ENCODE peak calls at places on chromosomes 12 and 14, in four cellular contexts. N is GM19239; A is effector memory CD4-positive, alpha-beta T cell; C is LoVo. F is an unnamed sample.

GRCh38 chr14:54169254-54169924 is 212.8 kb upstream of the BMP4 start:
- DNase-seq in N (no peak), A (no peak), C (peak), F (peak)

GRCh38 chr14:49218436-49219092 is 367.6 kb downstream of the RPS29 start:
- DNase-seq in N (no peak), A (no peak), C (no peak), F (no peak)

GRCh38 chr12:56078427-56078826 is 1.5 kb upstream of the ERBB3 start:
- DNase-seq in N (no peak), A (no peak), C (no peak), F (no peak)

GRCh38 chr12:22993639-22994038 is 368.7 kb downstream of the ETNK1 start:
- DNase-seq in N (no peak), A (no peak), C (no peak), F (no peak)

GRCh38 chr12:45638386-45638785 is 91.1 kb upstream of the ARID2 start:
- DNase-seq in N (no peak), A (no peak), C (no peak), F (no peak)

GRCh38 chr12:95633049-95633545 is 81.8 kb upstream of the USP44 start:
- DNase-seq in N (no peak), A (no peak), C (peak), F (peak)

GRCh38 chr14:57390806-57391562 is 598 bp downstream of the NAA30 start:
- DNase-seq in N (peak), A (peak), C (peak), F (no peak)

GRCh38 chr12:16359512-16360491 is 12.4 kb downstream of the MGST1 start:
- DNase-seq in N (no peak), A (no peak), C (peak), F (peak)

GRCh38 chr14:95402612-95403011 is 82.9 kb upstream of the CLMN start:
- DNase-seq in N (no peak), A (no peak), C (no peak), F (no peak)

GRCh38 chr14:102528441-102529170 is 19.0 kb upstream of the ANKRD9 start:
- DNase-seq in N (no peak), A (no peak), C (no peak), F (no peak)

GRCh38 chr14:95480109-95480886 is 36.2 kb downstream of the SYNE3 start:
- DNase-seq in N (no peak), A (peak), C (peak), F (no peak)

GRCh38 chr14:65366802-65367570 is 45.5 kb upstream of the FUT8 start:
- DNase-seq in N (no peak), A (no peak), C (no peak), F (no peak)